ENCODE peak calls at places on chromosomes 4 and X, in six cellular contexts. One of them, this sample, is unnamed.

GRCh38 chrX:37755073-37755472 is 24.8 kb upstream of the CYBB start:
- DNase-seq in prostate gland: no peak
- DNase-seq in hepatocyte: no peak
- DNase-seq in fibroblast of the aortic adventitia: no peak
- DNase-seq in nephron progenitor cell: no peak
- DNase-seq in GM06990: peak; percentile 49
- DNase-seq in this sample: no peak

GRCh38 chr4:175443547-175443946 is 368.5 kb downstream of the GPM6A start:
- DNase-seq in prostate gland: no peak
- DNase-seq in hepatocyte: no peak
- DNase-seq in fibroblast of the aortic adventitia: peak; percentile 22
- DNase-seq in nephron progenitor cell: no peak
- DNase-seq in GM06990: no peak
- DNase-seq in this sample: no peak

GRCh38 chr4:29319663-29320340 is 1400.4 kb upstream of the PCDH7 start:
- DNase-seq in prostate gland: no peak
- DNase-seq in hepatocyte: no peak
- DNase-seq in fibroblast of the aortic adventitia: no peak
- DNase-seq in nephron progenitor cell: no peak
- DNase-seq in GM06990: no peak
- DNase-seq in this sample: no peak

GRCh38 chr4:76634239-76634638 is 199.2 kb downstream of the SHROOM3 start:
- DNase-seq in prostate gland: no peak
- DNase-seq in hepatocyte: no peak
- DNase-seq in fibroblast of the aortic adventitia: peak; percentile 49
- DNase-seq in nephron progenitor cell: no peak
- DNase-seq in GM06990: no peak
- DNase-seq in this sample: no peak

GRCh38 chr4:120765271-120765985 is 157.1 kb downstream of the PRDM5 start:
- DNase-seq in prostate gland: no peak
- DNase-seq in hepatocyte: no peak
- DNase-seq in fibroblast of the aortic adventitia: no peak
- DNase-seq in nephron progenitor cell: peak; percentile 39
- DNase-seq in GM06990: peak; percentile 32
- DNase-seq in this sample: no peak

GRCh38 chrX:102832661-102833060 is 104.4 kb upstream of the RAB40AL start:
- DNase-seq in prostate gland: no peak
- DNase-seq in hepatocyte: peak; percentile 32
- DNase-seq in fibroblast of the aortic adventitia: peak; percentile 29
- DNase-seq in nephron progenitor cell: no peak
- DNase-seq in GM06990: no peak
- DNase-seq in this sample: no peak

GRCh38 chr4:180455226-180455625 is 1788.0 kb upstream of the TENM3 start:
- DNase-seq in prostate gland: no peak
- DNase-seq in hepatocyte: peak; percentile 32
- DNase-seq in fibroblast of the aortic adventitia: no peak
- DNase-seq in nephron progenitor cell: no peak
- DNase-seq in GM06990: no peak
- DNase-seq in this sample: no peak

GRCh38 chr4:99934891-99935290 is 11.5 kb downstream of the DNAJB14 start:
- DNase-seq in prostate gland: no peak
- DNase-seq in hepatocyte: no peak
- DNase-seq in fibroblast of the aortic adventitia: peak; percentile 37
- DNase-seq in nephron progenitor cell: no peak
- DNase-seq in GM06990: no peak
- DNase-seq in this sample: no peak

GRCh38 chr4:89757154-89757723 is 79.7 kb downstream of the SNCA start:
- DNase-seq in prostate gland: peak; percentile 16
- DNase-seq in hepatocyte: no peak
- DNase-seq in fibroblast of the aortic adventitia: no peak
- DNase-seq in nephron progenitor cell: peak; percentile 3
- DNase-seq in GM06990: no peak
- DNase-seq in this sample: no peak

GRCh38 chr4:170047774-170048354 is 21.7 kb upstream of the MFAP3L start:
- DNase-seq in prostate gland: peak; percentile 60
- DNase-seq in hepatocyte: peak; percentile 84
- DNase-seq in fibroblast of the aortic adventitia: peak; percentile 86
- DNase-seq in nephron progenitor cell: peak; percentile 59
- DNase-seq in GM06990: no peak
- DNase-seq in this sample: peak; percentile 42

GRCh38 chr4:82784615-82785247 is 13.9 kb downstream of the SCD5 start:
- DNase-seq in prostate gland: no peak
- DNase-seq in hepatocyte: no peak
- DNase-seq in fibroblast of the aortic adventitia: peak; percentile 66
- DNase-seq in nephron progenitor cell: no peak
- DNase-seq in GM06990: no peak
- DNase-seq in this sample: no peak

GRCh38 chr4:39820186-39820585 is 122.2 kb downstream of the UBE2K start:
- DNase-seq in prostate gland: no peak
- DNase-seq in hepatocyte: no peak
- DNase-seq in fibroblast of the aortic adventitia: no peak
- DNase-seq in nephron progenitor cell: no peak
- DNase-seq in GM06990: no peak
- DNase-seq in this sample: no peak

GRCh38 chr4:31192372-31192771 is 472.2 kb downstream of the PCDH7 start:
- DNase-seq in prostate gland: no peak
- DNase-seq in hepatocyte: peak; percentile 4
- DNase-seq in fibroblast of the aortic adventitia: peak; percentile 55
- DNase-seq in nephron progenitor cell: no peak
- DNase-seq in GM06990: no peak
- DNase-seq in this sample: no peak

GRCh38 chr4:87219648-87220093 is 747 bp downstream of the KLHL8 start:
- DNase-seq in prostate gland: peak; percentile 18
- DNase-seq in hepatocyte: peak; percentile 62
- DNase-seq in fibroblast of the aortic adventitia: no peak
- DNase-seq in nephron progenitor cell: no peak
- DNase-seq in GM06990: no peak
- DNase-seq in this sample: peak; percentile 53

GRCh38 chr4:152575533-152575932 is 39.6 kb upstream of the FBXW7 start:
- DNase-seq in prostate gland: no peak
- DNase-seq in hepatocyte: no peak
- DNase-seq in fibroblast of the aortic adventitia: no peak
- DNase-seq in nephron progenitor cell: no peak
- DNase-seq in GM06990: no peak
- DNase-seq in this sample: no peak

GRCh38 chr4:47490550-47490949 is 5.5 kb downstream of the ATP10D start:
- DNase-seq in prostate gland: no peak
- DNase-seq in hepatocyte: peak; percentile 17
- DNase-seq in fibroblast of the aortic adventitia: peak; percentile 40
- DNase-seq in nephron progenitor cell: no peak
- DNase-seq in GM06990: no peak
- DNase-seq in this sample: no peak

GRCh38 chrX:47796433-47796906 is 40.2 kb upstream of the ZNF81 start:
- DNase-seq in prostate gland: no peak
- DNase-seq in hepatocyte: no peak
- DNase-seq in fibroblast of the aortic adventitia: peak; percentile 64
- DNase-seq in nephron progenitor cell: no peak
- DNase-seq in GM06990: no peak
- DNase-seq in this sample: no peak

GRCh38 chrX:121014826-121015225 is 29.3 kb upstream of the CT47A1 start:
- DNase-seq in prostate gland: no peak
- DNase-seq in hepatocyte: no peak
- DNase-seq in fibroblast of the aortic adventitia: no peak
- DNase-seq in nephron progenitor cell: no peak
- DNase-seq in GM06990: no peak
- DNase-seq in this sample: no peak

GRCh38 chr4:168511780-168512467 is 15.1 kb downstream of the PALLD start:
- DNase-seq in prostate gland: no peak
- DNase-seq in hepatocyte: no peak
- DNase-seq in fibroblast of the aortic adventitia: no peak
- DNase-seq in nephron progenitor cell: no peak
- DNase-seq in GM06990: no peak
- DNase-seq in this sample: no peak

GRCh38 chrX:41447897-41448296 is 754 bp downstream of the NYX start:
- DNase-seq in prostate gland: no peak
- DNase-seq in hepatocyte: no peak
- DNase-seq in fibroblast of the aortic adventitia: no peak
- DNase-seq in nephron progenitor cell: no peak
- DNase-seq in GM06990: no peak
- DNase-seq in this sample: peak; percentile 31

GRCh38 chrX:5390376-5390775 is 838.3 kb downstream of the NLGN4X start:
- DNase-seq in prostate gland: no peak
- DNase-seq in hepatocyte: no peak
- DNase-seq in fibroblast of the aortic adventitia: no peak
- DNase-seq in nephron progenitor cell: no peak
- DNase-seq in GM06990: no peak
- DNase-seq in this sample: no peak

GRCh38 chr4:141081921-141082381 is 51.3 kb downstream of the RNF150 start:
- DNase-seq in prostate gland: no peak
- DNase-seq in hepatocyte: no peak
- DNase-seq in fibroblast of the aortic adventitia: no peak
- DNase-seq in nephron progenitor cell: no peak
- DNase-seq in GM06990: no peak
- DNase-seq in this sample: no peak

GRCh38 chrX:18872621-18873020 is 111.3 kb downstream of the PHKA2 start:
- DNase-seq in prostate gland: no peak
- DNase-seq in hepatocyte: no peak
- DNase-seq in fibroblast of the aortic adventitia: no peak
- DNase-seq in nephron progenitor cell: no peak
- DNase-seq in GM06990: no peak
- DNase-seq in this sample: no peak

GRCh38 chr4:38943355-38943754 is 75.7 kb downstream of the FAM114A1 start:
- DNase-seq in prostate gland: peak; percentile 12
- DNase-seq in hepatocyte: peak; percentile 16
- DNase-seq in fibroblast of the aortic adventitia: peak; percentile 23
- DNase-seq in nephron progenitor cell: no peak
- DNase-seq in GM06990: no peak
- DNase-seq in this sample: no peak

GRCh38 chrX:30735839-30736238 is 82.6 kb downstream of the GK start:
- DNase-seq in prostate gland: peak; percentile 8
- DNase-seq in hepatocyte: peak; percentile 63
- DNase-seq in fibroblast of the aortic adventitia: peak; percentile 59
- DNase-seq in nephron progenitor cell: peak; percentile 71
- DNase-seq in GM06990: peak; percentile 27
- DNase-seq in this sample: peak; percentile 67

GRCh38 chrX:47706575-47706974 is 47.6 kb upstream of the UXT start:
- DNase-seq in prostate gland: no peak
- DNase-seq in hepatocyte: no peak
- DNase-seq in fibroblast of the aortic adventitia: peak; percentile 71
- DNase-seq in nephron progenitor cell: no peak
- DNase-seq in GM06990: no peak
- DNase-seq in this sample: no peak

GRCh38 chr4:126592088-126592487 is 1040.7 kb upstream of the INTU start:
- DNase-seq in prostate gland: no peak
- DNase-seq in hepatocyte: peak; percentile 30
- DNase-seq in fibroblast of the aortic adventitia: peak; percentile 26
- DNase-seq in nephron progenitor cell: no peak
- DNase-seq in GM06990: no peak
- DNase-seq in this sample: no peak

DNA sequence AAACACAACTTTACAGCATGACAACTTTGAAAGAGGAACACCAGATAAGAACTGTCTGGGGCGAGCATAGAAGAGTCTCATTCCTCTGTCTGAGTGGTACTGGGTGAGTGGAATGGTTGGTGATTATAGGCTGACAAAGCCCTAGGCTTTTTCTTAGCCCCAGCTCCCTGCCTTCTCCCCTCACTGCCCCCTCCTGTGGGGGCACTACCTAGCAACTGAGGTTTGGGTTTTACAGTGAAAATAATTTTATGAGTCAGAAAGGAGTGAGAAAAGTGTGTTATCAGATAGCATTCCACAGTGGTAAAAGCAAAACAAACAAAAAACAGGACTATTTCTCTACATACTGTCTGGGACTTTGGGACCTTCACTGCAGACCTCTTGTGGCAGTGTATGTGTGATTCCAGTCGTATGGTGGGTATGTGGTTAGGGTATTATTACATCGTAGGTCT is 10.5 kb upstream of the TMEM165 start:
- DNase-seq in prostate gland: no peak
- DNase-seq in hepatocyte: peak; percentile 20
- DNase-seq in fibroblast of the aortic adventitia: no peak
- DNase-seq in nephron progenitor cell: no peak
- DNase-seq in GM06990: no peak
- DNase-seq in this sample: no peak
- TF ChIP-seq CTCF in prostate gland: no peak
- TF ChIP-seq CTCF in hepatocyte: no peak
- TF ChIP-seq CTCF in fibroblast of the aortic adventitia: no peak
- TF ChIP-seq CTCF in nephron progenitor cell: no peak
- TF ChIP-seq CTCF in GM06990: no peak
- TF ChIP-seq CTCF in this sample: no peak

GRCh38 chr4:5826437-5827107 is 66.3 kb downstream of the CRMP1 start:
- DNase-seq in prostate gland: no peak
- DNase-seq in hepatocyte: no peak
- DNase-seq in fibroblast of the aortic adventitia: no peak
- DNase-seq in nephron progenitor cell: no peak
- DNase-seq in GM06990: no peak
- DNase-seq in this sample: no peak

GRCh38 chr4:5825642-5826041 is 67.2 kb downstream of the CRMP1 start:
- DNase-seq in prostate gland: no peak
- DNase-seq in hepatocyte: no peak
- DNase-seq in fibroblast of the aortic adventitia: no peak
- DNase-seq in nephron progenitor cell: no peak
- DNase-seq in GM06990: no peak
- DNase-seq in this sample: no peak

GRCh38 chr4:5824227-5824626 is 68.7 kb downstream of the CRMP1 start:
- DNase-seq in prostate gland: no peak
- DNase-seq in hepatocyte: no peak
- DNase-seq in fibroblast of the aortic adventitia: no peak
- DNase-seq in nephron progenitor cell: no peak
- DNase-seq in GM06990: no peak
- DNase-seq in this sample: no peak

GRCh38 chr4:5823542-5824211 is 69.2 kb downstream of the CRMP1 start:
- DNase-seq in prostate gland: no peak
- DNase-seq in hepatocyte: no peak
- DNase-seq in fibroblast of the aortic adventitia: no peak
- DNase-seq in nephron progenitor cell: no peak
- DNase-seq in GM06990: no peak
- DNase-seq in this sample: no peak

GRCh38 chr4:5824635-5825034 is 68.3 kb downstream of the CRMP1 start:
- DNase-seq in prostate gland: no peak
- DNase-seq in hepatocyte: peak; percentile 29
- DNase-seq in fibroblast of the aortic adventitia: peak; percentile 61
- DNase-seq in nephron progenitor cell: no peak
- DNase-seq in GM06990: no peak
- DNase-seq in this sample: peak; percentile 47
- TF ChIP-seq CTCF in prostate gland: no peak
- TF ChIP-seq CTCF in hepatocyte: peak; percentile 50
- TF ChIP-seq CTCF in fibroblast of the aortic adventitia: peak; percentile 65
- TF ChIP-seq CTCF in nephron progenitor cell: peak; percentile 39
- TF ChIP-seq CTCF in GM06990: peak; percentile 58
- TF ChIP-seq CTCF in this sample: peak; percentile 61

DNA sequence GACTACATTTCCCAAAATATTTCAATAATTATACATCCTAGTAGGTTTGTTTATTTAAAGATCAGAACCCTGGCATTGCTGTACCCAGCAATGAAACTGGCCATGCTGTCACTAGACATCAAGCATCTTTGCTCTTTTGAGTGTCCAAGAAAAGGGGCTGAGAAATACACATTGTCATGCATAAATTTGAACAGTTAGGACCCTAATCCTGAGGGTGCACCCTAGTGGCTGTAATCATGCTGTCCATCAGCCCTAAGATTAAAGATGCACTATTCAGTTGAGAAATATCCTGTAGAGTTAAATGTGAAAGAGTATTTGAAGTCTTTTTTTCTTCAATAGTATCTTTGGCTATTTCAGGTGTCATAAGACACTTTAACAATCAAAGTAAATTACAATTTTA is 108.8 kb downstream of the NFKB1 start:
- DNase-seq in prostate gland: no peak
- DNase-seq in hepatocyte: no peak
- DNase-seq in fibroblast of the aortic adventitia: no peak
- DNase-seq in nephron progenitor cell: no peak
- DNase-seq in GM06990: no peak
- DNase-seq in this sample: peak; percentile 29
- TF ChIP-seq CTCF in prostate gland: peak; percentile 8
- TF ChIP-seq CTCF in hepatocyte: peak; percentile 19
- TF ChIP-seq CTCF in fibroblast of the aortic adventitia: peak; percentile 35
- TF ChIP-seq CTCF in nephron progenitor cell: no peak
- TF ChIP-seq CTCF in GM06990: peak; percentile 43
- TF ChIP-seq CTCF in this sample: peak; percentile 53

GRCh38 chr4:1813915-1814314 is 20.8 kb downstream of the FGFR3 start:
- DNase-seq in prostate gland: no peak
- DNase-seq in hepatocyte: no peak
- DNase-seq in fibroblast of the aortic adventitia: no peak
- DNase-seq in nephron progenitor cell: no peak
- DNase-seq in GM06990: no peak
- DNase-seq in this sample: no peak
- TF ChIP-seq CTCF in prostate gland: no peak
- TF ChIP-seq CTCF in hepatocyte: peak; percentile 8
- TF ChIP-seq CTCF in fibroblast of the aortic adventitia: no peak
- TF ChIP-seq CTCF in nephron progenitor cell: no peak
- TF ChIP-seq CTCF in GM06990: no peak
- TF ChIP-seq CTCF in this sample: peak; percentile 49

This sample was measured in GM13977.